ENCODE peak calls at places on chromosomes 16 and 17, in nine cellular contexts. Z is left ventricle myocardium inferior; U is fibroblast of mammary gland; N is heart left ventricle; G is body of pancreas; X is Jurkat, Clone E6-1; E is cardiac muscle cell; H is transverse colon; A is tibial nerve. Q is an unnamed sample.

GRCh38 chr17:41915566-41915965 is 3.2 kb downstream of the ACLY start:
- DNase-seq in G (no peak), U (peak), N (no peak), A (no peak), E (no peak), X (no peak), Z (no peak), H (no peak), Q (no peak)

GRCh38 chr16:70438325-70438982 is 446 bp downstream of the ST3GAL2 start:
- DNase-seq in Z (peak), A (no peak), G (peak), X (no peak), E (peak), H (peak), N (peak), U (no peak), Q (no peak)

GRCh38 chr16:79402356-79402755 is 198.2 kb downstream of the MAF start:
- DNase-seq in G (no peak), N (no peak), H (peak), A (no peak), X (no peak), Z (no peak), U (no peak), E (no peak), Q (no peak)

GRCh38 chr16:87463722-87464690 is 28.8 kb downstream of the ZCCHC14 start:
- DNase-seq in G (no peak), N (no peak), X (peak), H (peak), A (no peak), E (peak), Z (no peak), U (peak), Q (no peak)

GRCh38 chr16:72474511-72475123 is 302.7 kb upstream of the PMFBP1 start:
- DNase-seq in U (peak), N (no peak), G (no peak), X (peak), H (no peak), Z (no peak), A (no peak), E (peak), Q (no peak)

GRCh38 chr17:69356625-69357024 is 29.7 kb upstream of the ABCA5 start:
- DNase-seq in H (no peak), A (no peak), Z (no peak), N (no peak), X (no peak), U (no peak), E (no peak), G (no peak), Q (no peak)

GRCh38 chr16:2924901-2925820 is 13.4 kb downstream of the FLYWCH1 start:
- DNase-seq in E (no peak), N (no peak), X (no peak), U (no peak), Z (no peak), G (no peak), H (no peak), A (no peak), Q (no peak)

GRCh38 chr17:57407287-57408063 is 151.2 kb downstream of the MSI2 start:
- DNase-seq in G (no peak), X (no peak), N (no peak), A (no peak), E (no peak), H (peak), Z (no peak), U (no peak), Q (no peak)

GRCh38 chr17:62966426-62967110 is 533 bp downstream of the TANC2 start:
- DNase-seq in G (peak), Z (peak), N (peak), A (peak), U (peak), H (peak), X (no peak), E (peak), Q (no peak)

GRCh38 chr16:16930309-16931000 is 540.3 kb downstream of the XYLT1 start:
- DNase-seq in Z (no peak), G (no peak), N (no peak), A (no peak), E (no peak), U (no peak), X (no peak), H (no peak), Q (no peak)

GRCh38 chr16:5058476-5058875 is 7.3 kb downstream of the C16orf89 start:
- DNase-seq in Z (no peak), A (no peak), G (no peak), H (no peak), N (no peak), U (no peak), E (peak), X (no peak), Q (no peak)

GRCh38 chr16:1762879-1763520 is 8.3 kb downstream of the NME3 start:
- DNase-seq in G (no peak), Z (peak), A (no peak), N (no peak), H (no peak), E (no peak), U (no peak), X (no peak), Q (no peak)

GRCh38 chr17:4604111-4604644 is 19.8 kb downstream of the SMTNL2 start:
- DNase-seq in G (no peak), H (no peak), N (peak), E (peak), U (peak), X (no peak), Z (peak), A (no peak), Q (no peak)

GRCh38 chr17:81032641-81033422 is 2.1 kb upstream of the BAIAP2 start:
- DNase-seq in X (no peak), H (no peak), N (peak), U (no peak), G (no peak), Z (no peak), E (no peak), A (no peak), Q (no peak)

GRCh38 chr17:75864448-75864871 is 9.3 kb upstream of the WBP2 start:
- DNase-seq in A (peak), N (peak), U (peak), H (peak), G (no peak), E (peak), Z (peak), X (peak), Q (peak)

GRCh38 chr16:50771366-50771765 is 29.5 kb downstream of the CYLD start:
- DNase-seq in H (no peak), U (peak), E (no peak), N (no peak), G (no peak), A (no peak), Z (no peak), X (no peak), Q (no peak)

GRCh38 chr17:66830451-66830850 is 4.5 kb upstream of the CACNG5 start:
- DNase-seq in A (no peak), X (no peak), E (no peak), U (no peak), G (no peak), Z (no peak), H (no peak), N (no peak), Q (no peak)

GRCh38 chr17:39740357-39741111 is 2.8 kb downstream of the GRB7 start:
- DNase-seq in E (peak), H (peak), A (no peak), X (no peak), Z (no peak), N (no peak), G (no peak), U (peak), Q (no peak)

GRCh38 chr17:39737761-39738567 is at the start of gene GRB7:
- DNase-seq in Z (no peak), X (no peak), A (no peak), E (no peak), N (no peak), U (no peak), H (peak), G (peak), Q (no peak)

GRCh38 chr17:39738568-39738901 is 797 bp downstream of the GRB7 start:
- DNase-seq in N (no peak), Z (no peak), H (peak), X (no peak), E (no peak), A (no peak), U (no peak), G (peak), Q (no peak)

GRCh38 chr17:39739885-39740356 is 2.2 kb downstream of the GRB7 start:
- DNase-seq in X (no peak), Z (no peak), E (no peak), A (no peak), U (no peak), G (no peak), N (no peak), H (no peak), Q (no peak)

GRCh38 chr17:39739020-39739884 is 1.5 kb downstream of the GRB7 start:
- DNase-seq in U (no peak), Z (no peak), A (no peak), G (peak), H (peak), X (no peak), N (no peak), E (no peak), Q (no peak)
- H3K4me3 ChIP-seq in U (no peak), Z (peak), A (no peak), G (peak), H (peak), X (no peak), N (no peak), E (peak), Q (no peak)

DNA sequence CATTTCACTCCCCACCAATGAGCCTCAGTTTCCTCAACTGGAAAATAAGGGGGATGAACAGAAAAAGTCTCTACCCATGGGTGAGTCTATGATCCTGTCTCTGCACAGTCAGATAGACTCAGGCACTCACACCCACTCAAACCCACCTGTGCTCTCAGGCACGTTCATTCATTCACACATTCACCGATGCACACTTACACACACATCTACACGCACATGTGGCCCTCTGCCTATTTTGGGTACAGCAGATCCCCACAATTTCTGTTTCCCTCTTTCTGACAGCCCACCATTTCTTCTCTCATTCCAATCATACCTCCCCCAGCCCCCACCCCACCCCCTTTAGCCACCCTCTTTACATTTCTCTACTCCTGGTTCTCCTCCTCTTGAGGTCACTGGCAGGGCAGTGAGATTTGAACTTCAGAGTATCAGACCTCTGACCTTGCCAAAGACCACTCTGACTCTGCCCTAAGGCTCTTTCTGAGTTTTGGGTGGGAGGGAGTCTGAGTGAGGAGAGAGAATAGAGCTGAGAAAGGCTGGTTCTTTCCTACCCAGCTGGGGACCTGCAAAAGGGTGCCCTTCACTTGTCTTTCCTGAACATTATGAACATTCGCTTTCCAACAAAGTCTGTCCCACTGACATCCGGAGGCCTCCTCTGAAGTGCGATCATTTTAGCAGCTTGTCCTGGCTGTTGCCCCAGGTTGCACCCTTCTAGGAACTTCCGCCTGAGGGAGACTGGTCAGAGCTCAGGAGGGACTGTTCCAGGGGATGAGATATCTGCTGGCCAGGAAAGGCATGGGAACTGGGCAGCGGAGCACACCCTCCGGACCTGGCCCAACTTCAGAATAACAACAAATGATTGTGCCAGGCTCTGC is 10.1 kb upstream of the COL1A1 start:
- DNase-seq in Z (no peak), A (peak), G (no peak), X (no peak), U (peak), E (peak), N (no peak), H (no peak), Q (no peak)
- H3K4me3 ChIP-seq in Z (no peak), A (no peak), G (no peak), X (no peak), U (no peak), E (no peak), N (no peak), H (no peak), Q (no peak)

GRCh38 chr16:88700322-88700635 is 5.9 kb downstream of the RNF166 start:
- DNase-seq in H (no peak), A (no peak), X (no peak), Z (no peak), U (no peak), E (no peak), N (no peak), G (no peak), Q (no peak)

GRCh38 chr16:88700636-88701482 is 5.3 kb downstream of the RNF166 start:
- DNase-seq in E (peak), A (peak), Z (peak), G (peak), H (peak), X (peak), N (peak), U (peak), Q (no peak)

GRCh38 chr16:88702364-88703210 is 3.6 kb downstream of the RNF166 start:
- DNase-seq in N (no peak), H (no peak), X (no peak), E (no peak), Z (no peak), A (no peak), U (no peak), G (no peak), Q (no peak)

GRCh38 chr16:88703486-88704309 is 2.5 kb downstream of the RNF166 start:
- DNase-seq in E (no peak), H (peak), G (no peak), U (no peak), N (peak), X (peak), Z (peak), A (no peak), Q (no peak)

DNA sequence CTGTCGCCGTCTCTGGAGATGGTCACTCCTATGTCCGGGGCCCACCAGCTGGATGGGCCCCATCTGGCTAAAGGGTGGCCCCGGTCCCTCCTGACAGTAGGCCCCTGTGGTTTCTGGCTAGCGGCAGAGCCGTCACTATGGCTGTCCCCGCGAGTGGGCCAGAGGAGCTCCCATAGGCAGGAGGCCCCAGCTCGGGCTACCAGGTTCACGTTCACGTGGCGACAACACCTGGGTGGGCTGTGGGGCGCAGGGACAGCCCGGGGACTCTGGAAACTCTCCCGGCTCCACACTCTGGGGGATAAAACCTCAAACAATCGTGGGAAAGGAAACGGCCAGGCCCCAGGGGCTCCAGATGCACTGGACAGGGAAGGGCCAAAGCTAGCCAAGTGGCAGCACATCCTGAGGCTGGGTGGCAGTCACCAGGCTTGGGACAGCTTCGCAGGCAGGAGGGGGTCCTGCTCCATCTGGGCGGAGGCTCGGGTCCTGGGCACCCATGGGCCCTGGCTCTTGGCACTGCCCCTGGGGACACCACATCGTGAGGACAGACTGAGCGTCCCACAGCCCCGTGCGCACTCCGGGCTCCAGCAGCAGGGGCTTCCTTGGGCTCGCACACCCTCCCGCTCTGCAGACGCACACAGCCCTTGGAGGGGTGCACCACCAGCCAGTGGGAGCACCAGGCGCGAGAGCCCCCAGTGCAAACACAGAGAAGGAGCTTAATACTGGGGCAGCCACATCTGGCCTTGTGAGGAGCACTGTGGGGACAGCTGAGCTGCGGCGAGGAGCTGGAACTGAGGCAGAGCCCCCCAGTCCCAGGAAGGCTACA is 4.5 kb downstream of the RNF166 start:
- DNase-seq in G (no peak), U (no peak), H (no peak), X (no peak), N (no peak), A (no peak), E (no peak), Z (no peak), Q (no peak)
- H3K4me3 ChIP-seq in G (no peak), U (no peak), H (no peak), X (peak), N (no peak), A (no peak), E (no peak), Z (peak), Q (peak)

GRCh38 chr17:14756469-14756868 is 455.6 kb downstream of the HS3ST3B1 start:
- DNase-seq in X (peak), Z (no peak), E (no peak), U (no peak), G (no peak), N (no peak), A (no peak), H (no peak), Q (no peak)
- H3K4me3 ChIP-seq in X (no peak), Z (no peak), E (no peak), U (no peak), G (no peak), N (no peak), A (no peak), H (no peak), Q (no peak)

DNA sequence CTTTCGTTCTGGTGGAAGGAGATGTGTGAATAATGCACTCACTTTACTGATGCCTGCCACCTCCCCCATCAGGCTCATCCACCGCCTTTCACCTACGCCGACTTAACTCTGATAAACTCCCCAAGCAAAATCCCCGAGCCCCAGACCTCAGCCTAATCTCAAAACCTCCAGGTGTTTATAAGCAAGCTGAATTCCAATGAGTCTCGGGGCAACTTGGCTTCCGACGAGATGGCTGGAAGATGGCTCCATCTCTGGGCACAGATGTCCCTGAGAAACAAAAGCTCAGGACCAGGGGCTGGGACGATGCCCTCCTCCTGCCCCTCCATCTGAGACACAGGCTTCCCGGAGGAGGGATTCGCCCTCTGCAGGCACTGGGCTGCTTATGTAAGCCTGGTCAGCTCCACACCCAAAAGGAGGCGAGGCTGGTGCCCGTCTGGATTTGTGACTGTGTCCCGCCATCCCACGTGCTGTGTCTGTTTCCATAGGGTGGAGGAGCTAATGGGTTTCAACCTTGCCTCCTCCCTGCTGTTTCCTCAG is 386.4 kb upstream of the TNRC6C start:
- DNase-seq in G (no peak), A (no peak), U (no peak), H (no peak), X (no peak), Z (no peak), N (no peak), E (no peak), Q (no peak)
- H3K4me3 ChIP-seq in G (no peak), A (no peak), U (no peak), H (no peak), X (peak), Z (peak), N (no peak), E (no peak), Q (no peak)

GRCh38 chr16:31487076-31487719 is 4.3 kb downstream of the SLC5A2 start:
- DNase-seq in A (no peak), X (no peak), N (no peak), U (no peak), E (no peak), Z (no peak), G (no peak), H (no peak), Q (no peak)
- H3K4me3 ChIP-seq in A (peak), X (peak), N (peak), U (peak), E (peak), Z (peak), G (no peak), H (peak), Q (peak)

GRCh38 chr16:10984509-10984908 is 40.1 kb downstream of the CLEC16A start:
- DNase-seq in G (no peak), H (no peak), N (no peak), X (no peak), U (peak), A (no peak), Z (no peak), E (peak), Q (no peak)
- H3K4me3 ChIP-seq in G (no peak), H (no peak), N (no peak), X (no peak), U (no peak), A (no peak), Z (no peak), E (no peak), Q (no peak)

DNA sequence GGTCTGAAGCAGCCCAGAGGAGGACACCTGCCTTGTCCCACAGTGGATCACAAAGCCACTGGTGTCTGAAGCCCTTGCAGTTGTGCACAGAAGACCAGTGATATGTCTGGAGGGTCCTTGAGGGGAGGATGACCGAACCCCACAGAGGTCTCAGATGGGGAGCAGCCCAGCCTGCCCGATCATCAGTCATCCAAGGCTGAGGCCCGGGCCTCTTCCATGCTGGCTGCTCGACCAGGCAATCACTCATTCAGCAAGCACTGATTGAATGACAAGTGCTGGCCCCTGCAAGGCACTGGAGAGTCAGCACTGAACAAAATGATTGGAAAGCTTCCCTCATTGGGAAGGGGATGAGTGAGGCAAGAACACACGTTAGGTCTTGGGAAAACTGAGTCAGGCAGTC is 10.5 kb downstream of the PIK3R5 start:
- DNase-seq in H (no peak), Z (no peak), A (no peak), N (no peak), G (no peak), X (no peak), E (no peak), U (no peak), Q (no peak)
- H3K4me3 ChIP-seq in H (no peak), Z (no peak), A (no peak), N (no peak), G (no peak), X (no peak), E (no peak), U (no peak), Q (no peak)